ENCODE peak calls at places on chromosomes 1 and 21, in eight cellular contexts. One of them, this sample, is unnamed.

GRCh38 chr1:182059936-182060335 is 1.6 kb downstream of the ZNF648 start:
- DNase-seq in GM13976: no peak
- DNase-seq in progenitor cell of endocrine pancreas: no peak
- DNase-seq in IMR-90: no peak
- DNase-seq in glutamatergic neuron: no peak
- DNase-seq in choroid plexus epithelial cell: no peak
- DNase-seq in A549: no peak
- DNase-seq in AG10803: no peak
- DNase-seq in this sample: no peak

GRCh38 chr1:19776287-19776686 is 23.4 kb downstream of the TMCO4 start:
- DNase-seq in progenitor cell of endocrine pancreas: no peak
- DNase-seq in GM13976: no peak
- DNase-seq in IMR-90: no peak
- DNase-seq in AG10803: no peak
- DNase-seq in A549: no peak
- DNase-seq in glutamatergic neuron: no peak
- DNase-seq in choroid plexus epithelial cell: no peak
- DNase-seq in this sample: no peak

GRCh38 chr1:201597551-201598230 is 58.8 kb downstream of the NAV1 start:
- DNase-seq in IMR-90: no peak
- DNase-seq in GM13976: no peak
- DNase-seq in A549: peak; percentile 74
- DNase-seq in choroid plexus epithelial cell: no peak
- DNase-seq in progenitor cell of endocrine pancreas: no peak
- DNase-seq in glutamatergic neuron: no peak
- DNase-seq in AG10803: no peak
- DNase-seq in this sample: no peak

GRCh38 chr1:48697066-48697707 is 79.5 kb downstream of the BEND5 start:
- DNase-seq in AG10803: peak; percentile 16
- DNase-seq in GM13976: peak; percentile 57
- DNase-seq in progenitor cell of endocrine pancreas: peak; percentile 72
- DNase-seq in glutamatergic neuron: peak; percentile 85
- DNase-seq in A549: peak; percentile 10
- DNase-seq in IMR-90: peak; percentile 21
- DNase-seq in choroid plexus epithelial cell: peak; percentile 55
- DNase-seq in this sample: peak; percentile 50

GRCh38 chr1:23470282-23471070 is 13.5 kb downstream of the ASAP3 start:
- DNase-seq in glutamatergic neuron: no peak
- DNase-seq in A549: no peak
- DNase-seq in AG10803: peak; percentile 71
- DNase-seq in IMR-90: peak; percentile 49
- DNase-seq in GM13976: no peak
- DNase-seq in progenitor cell of endocrine pancreas: no peak
- DNase-seq in choroid plexus epithelial cell: peak; percentile 78
- DNase-seq in this sample: no peak

GRCh38 chr1:162942903-162943567 is 82.1 kb upstream of the CCDC190 start:
- DNase-seq in glutamatergic neuron: no peak
- DNase-seq in choroid plexus epithelial cell: peak; percentile 92
- DNase-seq in progenitor cell of endocrine pancreas: no peak
- DNase-seq in A549: no peak
- DNase-seq in AG10803: peak; percentile 28
- DNase-seq in GM13976: no peak
- DNase-seq in IMR-90: peak; percentile 44
- DNase-seq in this sample: no peak

GRCh38 chr1:206930210-206930798 is 8.6 kb upstream of the FCMR start:
- DNase-seq in progenitor cell of endocrine pancreas: no peak
- DNase-seq in GM13976: peak; percentile 84
- DNase-seq in choroid plexus epithelial cell: no peak
- DNase-seq in AG10803: no peak
- DNase-seq in glutamatergic neuron: no peak
- DNase-seq in A549: no peak
- DNase-seq in IMR-90: no peak
- DNase-seq in this sample: peak; percentile 72

GRCh38 chr21:42645211-42646075 is 8.0 kb upstream of the PDE9A start:
- DNase-seq in IMR-90: no peak
- DNase-seq in GM13976: no peak
- DNase-seq in glutamatergic neuron: no peak
- DNase-seq in AG10803: no peak
- DNase-seq in choroid plexus epithelial cell: no peak
- DNase-seq in progenitor cell of endocrine pancreas: no peak
- DNase-seq in A549: no peak
- DNase-seq in this sample: no peak

GRCh38 chr21:41750532-41751151 is 16.2 kb downstream of the RIPK4 start:
- DNase-seq in choroid plexus epithelial cell: no peak
- DNase-seq in GM13976: no peak
- DNase-seq in progenitor cell of endocrine pancreas: no peak
- DNase-seq in glutamatergic neuron: no peak
- DNase-seq in A549: no peak
- DNase-seq in IMR-90: no peak
- DNase-seq in AG10803: no peak
- DNase-seq in this sample: no peak

GRCh38 chr1:156706647-156707008 is 1.2 kb upstream of the CRABP2 start:
- DNase-seq in IMR-90: no peak
- DNase-seq in AG10803: peak; percentile 90
- DNase-seq in glutamatergic neuron: peak; percentile 70
- DNase-seq in GM13976: no peak
- DNase-seq in progenitor cell of endocrine pancreas: no peak
- DNase-seq in choroid plexus epithelial cell: peak; percentile 59
- DNase-seq in A549: no peak
- DNase-seq in this sample: no peak

GRCh38 chr1:65209005-65209885 is 61.2 kb downstream of the AK4 start:
- DNase-seq in A549: peak; percentile 62
- DNase-seq in glutamatergic neuron: no peak
- DNase-seq in AG10803: peak; percentile 44
- DNase-seq in GM13976: peak; percentile 57
- DNase-seq in IMR-90: peak; percentile 47
- DNase-seq in progenitor cell of endocrine pancreas: no peak
- DNase-seq in choroid plexus epithelial cell: peak; percentile 75
- DNase-seq in this sample: no peak

GRCh38 chr1:172040466-172040865 is 199.2 kb downstream of the DNM3 start:
- DNase-seq in GM13976: no peak
- DNase-seq in progenitor cell of endocrine pancreas: no peak
- DNase-seq in A549: peak; percentile 15
- DNase-seq in IMR-90: peak; percentile 58
- DNase-seq in choroid plexus epithelial cell: peak; percentile 47
- DNase-seq in glutamatergic neuron: no peak
- DNase-seq in AG10803: peak; percentile 36
- DNase-seq in this sample: no peak

DNA sequence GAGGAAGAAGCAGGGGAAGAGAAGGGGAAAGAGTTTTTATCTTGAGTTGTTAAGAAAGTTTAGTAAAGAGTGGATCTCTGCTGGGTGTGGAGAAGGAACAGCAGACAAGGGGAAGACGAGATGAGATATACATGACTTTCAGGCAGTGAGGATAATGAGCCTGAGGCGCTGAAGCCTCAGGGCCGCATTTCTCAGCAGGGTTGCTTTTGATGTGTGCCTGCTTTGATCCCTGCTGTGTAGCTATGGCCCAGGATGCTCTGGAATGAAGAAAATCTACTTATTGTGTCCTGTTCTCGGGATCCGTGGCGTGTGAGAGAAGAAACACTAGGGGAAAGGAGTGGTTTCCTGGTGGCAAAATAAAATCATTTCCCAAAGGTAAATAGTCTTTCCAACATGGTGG is 15.1 kb upstream of the RPE65 start:
- DNase-seq in A549: no peak
- DNase-seq in glutamatergic neuron: no peak
- DNase-seq in IMR-90: no peak
- DNase-seq in choroid plexus epithelial cell: peak; percentile 42
- DNase-seq in progenitor cell of endocrine pancreas: no peak
- DNase-seq in AG10803: no peak
- DNase-seq in GM13976: no peak
- DNase-seq in this sample: no peak
- TF ChIP-seq CTCF in A549: no peak
- TF ChIP-seq CTCF in glutamatergic neuron: no peak
- TF ChIP-seq CTCF in IMR-90: no peak
- TF ChIP-seq CTCF in choroid plexus epithelial cell: no peak
- TF ChIP-seq CTCF in progenitor cell of endocrine pancreas: no peak
- TF ChIP-seq CTCF in AG10803: no peak
- TF ChIP-seq CTCF in GM13976: no peak
- TF ChIP-seq CTCF in this sample: no peak

DNA sequence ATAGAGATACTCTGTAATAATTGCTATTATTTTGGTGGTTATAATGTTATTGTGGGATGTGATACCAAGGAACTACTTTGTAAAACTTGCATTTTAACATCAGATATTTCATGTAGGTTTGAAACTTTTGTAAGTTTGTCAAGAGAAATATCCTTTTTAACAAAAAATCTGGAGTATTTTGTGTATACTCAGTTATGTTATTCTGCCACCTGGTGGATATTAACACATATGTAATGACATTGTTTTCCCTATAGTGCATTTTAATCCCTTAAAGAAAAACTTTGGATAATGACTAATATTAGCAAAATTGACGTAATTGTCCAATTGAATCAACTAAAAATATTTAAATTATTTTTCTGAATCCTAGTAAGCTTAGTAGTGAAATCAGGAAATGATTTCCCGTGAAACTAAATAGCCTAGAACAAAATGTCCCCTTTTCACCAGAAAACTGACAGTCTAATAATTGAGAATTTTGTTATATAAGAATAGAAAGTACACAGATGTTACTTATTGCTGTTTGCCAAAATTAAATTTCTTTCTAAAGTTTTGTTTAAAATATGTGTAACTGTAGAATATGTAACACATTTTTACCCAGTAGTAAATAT is 39.6 kb downstream of the KCTD3 start:
- DNase-seq in progenitor cell of endocrine pancreas: no peak
- DNase-seq in GM13976: no peak
- DNase-seq in choroid plexus epithelial cell: peak; percentile 48
- DNase-seq in AG10803: peak; percentile 20
- DNase-seq in A549: peak; percentile 15
- DNase-seq in glutamatergic neuron: no peak
- DNase-seq in IMR-90: peak; percentile 42
- DNase-seq in this sample: no peak
- TF ChIP-seq CTCF in progenitor cell of endocrine pancreas: peak; percentile 62
- TF ChIP-seq CTCF in GM13976: peak; percentile 27
- TF ChIP-seq CTCF in choroid plexus epithelial cell: peak; percentile 46
- TF ChIP-seq CTCF in AG10803: peak; percentile 60
- TF ChIP-seq CTCF in A549: peak; percentile 48
- TF ChIP-seq CTCF in glutamatergic neuron: peak; percentile 67
- TF ChIP-seq CTCF in IMR-90: peak; percentile 49
- TF ChIP-seq CTCF in this sample: peak; percentile 23

DNA sequence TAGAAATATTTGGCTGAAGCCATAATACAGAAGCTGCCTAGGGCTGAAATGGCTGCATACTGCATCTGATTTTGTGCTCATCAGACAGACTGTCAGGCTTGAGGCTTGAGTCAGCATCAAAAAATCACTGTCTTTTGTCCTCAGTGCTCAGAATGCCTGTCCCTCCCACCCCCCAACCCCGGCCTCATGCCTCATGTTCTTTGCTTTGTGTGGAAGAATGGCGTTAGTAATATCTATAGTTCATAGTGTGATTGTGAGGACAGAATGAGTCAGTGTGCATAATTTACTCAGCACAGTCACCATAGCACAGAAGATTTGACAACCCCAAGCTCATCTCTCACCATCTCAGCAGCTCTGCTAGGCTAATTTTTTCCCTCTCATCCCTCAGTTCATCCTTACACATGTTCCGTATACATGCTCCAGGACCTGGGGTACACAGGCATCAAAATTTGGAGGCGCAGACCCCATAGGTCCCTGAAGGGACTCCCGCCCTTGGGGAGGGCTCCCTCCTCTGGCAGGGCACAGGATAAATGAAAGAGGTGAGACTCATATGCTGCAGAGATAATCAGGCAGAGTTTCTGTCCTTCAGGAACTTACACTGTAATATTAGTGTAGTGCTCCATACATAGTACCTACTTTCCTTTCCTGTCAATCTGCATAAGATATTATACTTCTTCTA is 159.1 kb upstream of the C8B start:
- DNase-seq in progenitor cell of endocrine pancreas: no peak
- DNase-seq in AG10803: peak; percentile 33
- DNase-seq in A549: no peak
- DNase-seq in GM13976: no peak
- DNase-seq in glutamatergic neuron: no peak
- DNase-seq in IMR-90: peak; percentile 55
- DNase-seq in choroid plexus epithelial cell: no peak
- DNase-seq in this sample: no peak
- TF ChIP-seq CTCF in progenitor cell of endocrine pancreas: no peak
- TF ChIP-seq CTCF in AG10803: peak; percentile 26
- TF ChIP-seq CTCF in A549: no peak
- TF ChIP-seq CTCF in GM13976: no peak
- TF ChIP-seq CTCF in glutamatergic neuron: no peak
- TF ChIP-seq CTCF in IMR-90: no peak
- TF ChIP-seq CTCF in choroid plexus epithelial cell: no peak
- TF ChIP-seq CTCF in this sample: no peak

GRCh38 chr1:186811892-186812291 is 16.9 kb upstream of the PLA2G4A start:
- DNase-seq in progenitor cell of endocrine pancreas: no peak
- DNase-seq in choroid plexus epithelial cell: no peak
- DNase-seq in GM13976: no peak
- DNase-seq in glutamatergic neuron: no peak
- DNase-seq in A549: no peak
- DNase-seq in IMR-90: no peak
- DNase-seq in AG10803: no peak
- DNase-seq in this sample: no peak

GRCh38 chr1:186807162-186807561 is 21.6 kb upstream of the PLA2G4A start:
- DNase-seq in GM13976: no peak
- DNase-seq in IMR-90: no peak
- DNase-seq in AG10803: no peak
- DNase-seq in progenitor cell of endocrine pancreas: no peak
- DNase-seq in glutamatergic neuron: no peak
- DNase-seq in A549: no peak
- DNase-seq in choroid plexus epithelial cell: no peak
- DNase-seq in this sample: no peak

GRCh38 chr1:186804669-186805068 is 24.1 kb upstream of the PLA2G4A start:
- DNase-seq in choroid plexus epithelial cell: no peak
- DNase-seq in progenitor cell of endocrine pancreas: no peak
- DNase-seq in glutamatergic neuron: no peak
- DNase-seq in A549: no peak
- DNase-seq in AG10803: no peak
- DNase-seq in IMR-90: no peak
- DNase-seq in GM13976: no peak
- DNase-seq in this sample: no peak

GRCh38 chr1:186802388-186802787 is 26.4 kb upstream of the PLA2G4A start:
- DNase-seq in glutamatergic neuron: no peak
- DNase-seq in AG10803: no peak
- DNase-seq in A549: no peak
- DNase-seq in GM13976: no peak
- DNase-seq in choroid plexus epithelial cell: peak; percentile 9
- DNase-seq in IMR-90: no peak
- DNase-seq in progenitor cell of endocrine pancreas: no peak
- DNase-seq in this sample: no peak

DNA sequence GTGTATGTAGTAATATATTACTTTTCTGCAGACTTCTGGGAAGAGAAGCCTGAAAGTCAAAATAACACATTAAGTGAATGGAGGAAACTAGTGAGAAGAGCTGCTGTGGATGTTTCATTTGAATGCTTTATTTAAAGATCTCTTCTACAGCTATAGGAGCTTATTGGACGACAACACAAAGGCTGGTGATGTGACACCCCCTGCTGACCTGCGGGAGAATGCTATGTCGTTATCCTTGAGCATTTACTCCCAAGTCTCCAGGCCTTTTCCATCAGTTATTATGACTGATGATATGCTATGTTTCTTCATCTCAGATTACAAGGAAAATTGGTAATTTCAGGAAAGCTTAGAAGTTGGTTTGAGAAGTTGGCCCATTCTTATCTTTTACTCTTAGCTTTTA is 22.3 kb upstream of the PLA2G4A start:
- DNase-seq in progenitor cell of endocrine pancreas: no peak
- DNase-seq in AG10803: no peak
- DNase-seq in glutamatergic neuron: peak; percentile 25
- DNase-seq in GM13976: no peak
- DNase-seq in choroid plexus epithelial cell: peak; percentile 70
- DNase-seq in IMR-90: peak; percentile 24
- DNase-seq in A549: peak; percentile 23
- DNase-seq in this sample: no peak
- TF ChIP-seq CTCF in progenitor cell of endocrine pancreas: peak; percentile 33
- TF ChIP-seq CTCF in AG10803: no peak
- TF ChIP-seq CTCF in glutamatergic neuron: peak; percentile 15
- TF ChIP-seq CTCF in GM13976: no peak
- TF ChIP-seq CTCF in choroid plexus epithelial cell: peak; percentile 53
- TF ChIP-seq CTCF in IMR-90: no peak
- TF ChIP-seq CTCF in A549: peak; percentile 57
- TF ChIP-seq CTCF in this sample: no peak